ENCODE peak calls at places on chromosome 21, in seven cellular contexts. M is right cardiac atrium; R is effector memory CD4-positive, alpha-beta T cell; L is renal cortical epithelial cell; Z is activated T-helper 1 cell treated with Interleukin-2 at 50 U/mL for 16 hours; D is NCI-H187 treated with DMSO at 0.1 percent for 48 hours; H is endodermal cell. P is an unnamed sample.

GRCh38 chr21:25572895-25573310 is 34.4 kb downstream of the MRPL39 start:
- DNase-seq in L (no peak), H (no peak), R (no peak), M (no peak), D (no peak), Z (no peak), P (no peak)

GRCh38 chr21:19529031-19529430 is 1125.4 kb upstream of the TMPRSS15 start:
- DNase-seq in D (no peak), L (no peak), H (no peak), M (no peak), R (no peak), Z (no peak), P (no peak)

GRCh38 chr21:38267991-38268858 is 11.4 kb downstream of the KCNJ15 start:
- DNase-seq in H (no peak), Z (no peak), R (no peak), L (no peak), M (no peak), D (no peak), P (no peak)

GRCh38 chr21:37383784-37384311 is 17.3 kb downstream of the DYRK1A start:
- DNase-seq in M (no peak), R (no peak), D (no peak), Z (no peak), L (no peak), H (no peak), P (no peak)

GRCh38 chr21:35377505-35378090 is 328.5 kb upstream of the RUNX1 start:
- DNase-seq in M (no peak), H (no peak), L (no peak), D (no peak), R (no peak), Z (no peak), P (no peak)

GRCh38 chr21:39014751-39015150 is 168.5 kb downstream of the PSMG1 start:
- DNase-seq in H (no peak), Z (no peak), D (no peak), R (no peak), L (peak), M (no peak), P (peak)

GRCh38 chr21:32335601-32336575 is 37.2 kb downstream of the MRAP start:
- DNase-seq in Z (no peak), D (no peak), L (no peak), H (peak), R (no peak), M (no peak), P (no peak)

GRCh38 chr21:36807421-36808004 is 108.6 kb downstream of the SIM2 start:
- DNase-seq in H (no peak), L (peak), M (no peak), R (no peak), Z (no peak), D (no peak), P (peak)

GRCh38 chr21:33412832-33413519 is 9.8 kb downstream of the IFNGR2 start:
- DNase-seq in L (peak), Z (no peak), M (no peak), H (peak), D (no peak), R (no peak), P (no peak)

GRCh38 chr21:45305831-45306230 is 18.1 kb upstream of the POFUT2 start:
- DNase-seq in Z (no peak), D (no peak), R (no peak), M (peak), L (no peak), H (peak), P (no peak)

GRCh38 chr21:39184050-39184980 is 1.1 kb upstream of the PSMG1 start:
- DNase-seq in D (no peak), H (no peak), L (no peak), R (no peak), Z (no peak), M (no peak), P (no peak)

GRCh38 chr21:22476726-22477646 is 1478.8 kb downstream of the NCAM2 start:
- DNase-seq in M (no peak), H (peak), D (no peak), Z (no peak), R (no peak), L (no peak), P (no peak)

GRCh38 chr21:44666401-44667320 is at the start of gene KRTAP12-2:
- DNase-seq in M (peak), Z (no peak), D (no peak), L (no peak), R (no peak), H (no peak), P (no peak)

GRCh38 chr21:42362198-42362597 is 4.1 kb downstream of the TFF1 start:
- DNase-seq in R (no peak), H (no peak), L (no peak), D (no peak), Z (no peak), M (no peak), P (no peak)

GRCh38 chr21:25342811-25343210 is 264.5 kb downstream of the MRPL39 start:
- DNase-seq in L (peak), D (no peak), M (no peak), R (no peak), Z (no peak), H (no peak), P (no peak)

GRCh38 chr21:21740207-21740606 is 742.0 kb downstream of the NCAM2 start:
- DNase-seq in R (no peak), M (no peak), D (no peak), Z (no peak), L (no peak), H (no peak), P (no peak)

GRCh38 chr21:31897311-31897710 is 24.5 kb downstream of the HUNK start:
- DNase-seq in R (no peak), D (no peak), Z (no peak), M (no peak), H (peak), L (no peak), P (no peak)

GRCh38 chr21:41559658-41560599 is 52.0 kb upstream of the TMPRSS2 start:
- DNase-seq in D (no peak), R (no peak), H (no peak), L (no peak), Z (no peak), M (no peak), P (no peak)

GRCh38 chr21:42626171-42626570 is 27.2 kb upstream of the PDE9A start:
- DNase-seq in M (no peak), L (no peak), D (no peak), H (no peak), R (no peak), Z (no peak), P (no peak)

GRCh38 chr21:29637553-29637952 is 302.2 kb downstream of the GRIK1 start:
- DNase-seq in H (no peak), R (no peak), M (no peak), Z (no peak), L (no peak), D (no peak), P (no peak)

GRCh38 chr21:36841866-36842265 is 124.6 kb downstream of the HLCS start:
- DNase-seq in L (no peak), Z (no peak), M (no peak), D (no peak), R (no peak), H (no peak), P (no peak)

GRCh38 chr21:17585875-17586450 is 26.7 kb downstream of the BTG3 start:
- DNase-seq in L (peak), M (no peak), H (no peak), R (no peak), D (peak), Z (no peak), P (peak)

GRCh38 chr21:31162079-31162699 is 123.9 kb upstream of the KRTAP19-8 start:
- DNase-seq in R (no peak), L (no peak), Z (no peak), H (no peak), M (no peak), D (no peak), P (no peak)

GRCh38 chr21:45741691-45742090 is 98.2 kb downstream of the PCBP3 start:
- DNase-seq in L (no peak), H (no peak), Z (no peak), R (no peak), M (no peak), D (no peak), P (no peak)

P was measured in kidney epithelial cell.